ENCODE peak calls at places on chromosomes 5 and 9, in six cellular contexts. One of them, this sample, is unnamed.

GRCh38 chr5:54701179-54701578 is 183.6 kb downstream of the SNX18 start:
- DNase-seq in B cell: no peak
- DNase-seq in tibial artery: peak; percentile 77
- DNase-seq in uterus: peak; percentile 81
- DNase-seq in endothelial cell: no peak
- DNase-seq in bronchial epithelial cell: peak; percentile 98
- DNase-seq in this sample: no peak

GRCh38 chr9:30913331-30913730 is 1471.1 kb upstream of the ACO1 start:
- DNase-seq in B cell: no peak
- DNase-seq in tibial artery: no peak
- DNase-seq in uterus: no peak
- DNase-seq in endothelial cell: no peak
- DNase-seq in bronchial epithelial cell: no peak
- DNase-seq in this sample: no peak

GRCh38 chr5:1101991-1102713 is 9.7 kb downstream of the SLC12A7 start:
- DNase-seq in B cell: no peak
- DNase-seq in tibial artery: no peak
- DNase-seq in uterus: no peak
- DNase-seq in endothelial cell: no peak
- DNase-seq in bronchial epithelial cell: no peak
- DNase-seq in this sample: no peak

GRCh38 chr5:87390075-87390474 is 22.7 kb downstream of the CCNH start:
- DNase-seq in B cell: no peak
- DNase-seq in tibial artery: no peak
- DNase-seq in uterus: no peak
- DNase-seq in endothelial cell: no peak
- DNase-seq in bronchial epithelial cell: no peak
- DNase-seq in this sample: no peak

GRCh38 chr9:135336722-135337490 is 142.7 kb upstream of the PPP1R26 start:
- DNase-seq in B cell: no peak
- DNase-seq in tibial artery: peak; percentile 55
- DNase-seq in uterus: no peak
- DNase-seq in endothelial cell: no peak
- DNase-seq in bronchial epithelial cell: no peak
- DNase-seq in this sample: no peak

GRCh38 chr9:98081477-98082219 is 25.1 kb downstream of the NANS start:
- DNase-seq in B cell: no peak
- DNase-seq in tibial artery: peak; percentile 60
- DNase-seq in uterus: peak; percentile 39
- DNase-seq in endothelial cell: no peak
- DNase-seq in bronchial epithelial cell: peak; percentile 84
- DNase-seq in this sample: no peak

GRCh38 chr9:69785757-69786156 is 25.9 kb upstream of the PTAR1 start:
- DNase-seq in B cell: no peak
- DNase-seq in tibial artery: no peak
- DNase-seq in uterus: no peak
- DNase-seq in endothelial cell: no peak
- DNase-seq in bronchial epithelial cell: peak; percentile 27
- DNase-seq in this sample: no peak

GRCh38 chr5:63141582-63141981 is 563.0 kb downstream of the LRRC70 start:
- DNase-seq in B cell: no peak
- DNase-seq in tibial artery: no peak
- DNase-seq in uterus: no peak
- DNase-seq in endothelial cell: no peak
- DNase-seq in bronchial epithelial cell: no peak
- DNase-seq in this sample: no peak

GRCh38 chr5:55711531-55712022 is 547 bp downstream of the SLC38A9 start:
- DNase-seq in B cell: no peak
- DNase-seq in tibial artery: no peak
- DNase-seq in uterus: no peak
- DNase-seq in endothelial cell: peak; percentile 6
- DNase-seq in bronchial epithelial cell: no peak
- DNase-seq in this sample: no peak

GRCh38 chr9:127086771-127087170 is 35.7 kb downstream of the ANGPTL2 start:
- DNase-seq in B cell: no peak
- DNase-seq in tibial artery: no peak
- DNase-seq in uterus: peak; percentile 5
- DNase-seq in endothelial cell: no peak
- DNase-seq in bronchial epithelial cell: no peak
- DNase-seq in this sample: no peak

GRCh38 chr9:127083133-127083532 is 39.3 kb downstream of the ANGPTL2 start:
- DNase-seq in B cell: no peak
- DNase-seq in tibial artery: no peak
- DNase-seq in uterus: peak; percentile 9
- DNase-seq in endothelial cell: no peak
- DNase-seq in bronchial epithelial cell: no peak
- DNase-seq in this sample: no peak

GRCh38 chr9:127083598-127083997 is 38.8 kb downstream of the ANGPTL2 start:
- DNase-seq in B cell: no peak
- DNase-seq in tibial artery: no peak
- DNase-seq in uterus: peak; percentile 10
- DNase-seq in endothelial cell: no peak
- DNase-seq in bronchial epithelial cell: no peak
- DNase-seq in this sample: no peak

GRCh38 chr9:127085186-127085585 is 37.2 kb downstream of the ANGPTL2 start:
- DNase-seq in B cell: peak; percentile 13
- DNase-seq in tibial artery: no peak
- DNase-seq in uterus: peak; percentile 15
- DNase-seq in endothelial cell: no peak
- DNase-seq in bronchial epithelial cell: no peak
- DNase-seq in this sample: no peak

GRCh38 chr9:127084071-127085039 is 38.1 kb downstream of the ANGPTL2 start:
- DNase-seq in B cell: peak; percentile 20
- DNase-seq in tibial artery: no peak
- DNase-seq in uterus: peak; percentile 11
- DNase-seq in endothelial cell: no peak
- DNase-seq in bronchial epithelial cell: no peak
- DNase-seq in this sample: no peak
- TF ChIP-seq CTCF in B cell: no peak
- TF ChIP-seq CTCF in tibial artery: no peak
- TF ChIP-seq CTCF in uterus: no peak
- TF ChIP-seq CTCF in endothelial cell: no peak
- TF ChIP-seq CTCF in bronchial epithelial cell: no peak
- TF ChIP-seq CTCF in this sample: no peak

DNA sequence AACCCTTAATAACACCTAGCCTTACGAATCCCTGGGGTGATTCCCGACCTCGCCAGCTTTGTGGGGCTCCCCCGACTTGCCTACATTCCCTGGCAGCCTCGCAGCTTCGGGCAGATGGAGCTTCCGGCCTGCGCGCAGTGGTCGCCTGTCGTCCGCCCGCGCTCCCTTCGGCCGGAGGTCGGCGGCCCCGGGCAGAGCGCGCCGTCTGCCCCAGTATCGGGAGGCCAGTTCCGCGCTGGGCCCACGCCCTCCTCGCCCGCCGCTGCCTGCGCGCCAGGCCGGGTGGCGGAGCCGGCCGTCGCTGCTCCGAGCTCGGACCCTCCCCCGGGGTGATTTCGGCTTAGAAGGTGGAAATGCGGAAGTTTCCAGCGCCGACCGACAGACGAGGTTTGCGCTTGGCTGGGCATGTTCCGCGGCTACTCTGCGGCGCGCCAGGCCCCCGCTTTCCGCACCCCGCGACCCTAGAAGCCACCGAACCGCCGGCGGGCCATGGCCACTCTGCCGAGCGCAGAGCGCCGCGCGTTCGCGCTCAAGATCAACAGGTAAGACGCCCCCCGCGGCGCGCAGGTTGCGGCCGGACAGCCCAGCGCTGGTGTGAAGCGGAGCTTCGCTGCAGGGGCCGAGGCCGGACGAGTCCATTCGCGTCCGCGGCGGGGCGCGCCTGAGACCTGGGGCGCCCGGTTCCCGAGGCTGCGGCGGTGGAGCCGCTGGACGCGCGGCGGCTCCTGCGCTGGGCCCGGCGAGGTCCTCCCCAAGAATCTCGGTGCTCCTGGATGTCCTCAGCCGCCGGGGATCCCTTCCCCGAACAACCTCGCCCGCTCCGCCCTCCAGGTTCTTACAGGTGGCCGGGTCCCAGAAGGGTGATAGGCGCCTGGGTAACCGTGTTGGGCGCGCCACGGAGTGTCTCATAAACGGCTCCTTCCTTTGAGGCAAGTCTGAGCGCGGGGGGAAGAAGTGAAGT is at the start of gene DOCK8:
- DNase-seq in B cell: peak; percentile 89
- DNase-seq in tibial artery: peak; percentile 73
- DNase-seq in uterus: no peak
- DNase-seq in endothelial cell: peak; percentile 78
- DNase-seq in bronchial epithelial cell: peak; percentile 29
- DNase-seq in this sample: peak; percentile 82
- TF ChIP-seq CTCF in B cell: peak; percentile 53
- TF ChIP-seq CTCF in tibial artery: no peak
- TF ChIP-seq CTCF in uterus: no peak
- TF ChIP-seq CTCF in endothelial cell: peak; percentile 35
- TF ChIP-seq CTCF in bronchial epithelial cell: peak; percentile 56
- TF ChIP-seq CTCF in this sample: peak; percentile 72

GRCh38 chr5:144068926-144069325 is 101.5 kb downstream of the YIPF5 start:
- DNase-seq in B cell: no peak
- DNase-seq in tibial artery: no peak
- DNase-seq in uterus: no peak
- DNase-seq in endothelial cell: no peak
- DNase-seq in bronchial epithelial cell: no peak
- DNase-seq in this sample: no peak
- TF ChIP-seq CTCF in B cell: no peak
- TF ChIP-seq CTCF in tibial artery: no peak
- TF ChIP-seq CTCF in uterus: no peak
- TF ChIP-seq CTCF in endothelial cell: no peak
- TF ChIP-seq CTCF in bronchial epithelial cell: no peak
- TF ChIP-seq CTCF in this sample: no peak

GRCh38 chr9:37974506-37975173 is 70.7 kb upstream of the SLC25A51 start:
- DNase-seq in B cell: no peak
- DNase-seq in tibial artery: no peak
- DNase-seq in uterus: no peak
- DNase-seq in endothelial cell: no peak
- DNase-seq in bronchial epithelial cell: peak; percentile 84
- DNase-seq in this sample: no peak

GRCh38 chr9:37971691-37972090 is 67.8 kb upstream of the SLC25A51 start:
- DNase-seq in B cell: no peak
- DNase-seq in tibial artery: no peak
- DNase-seq in uterus: no peak
- DNase-seq in endothelial cell: no peak
- DNase-seq in bronchial epithelial cell: peak; percentile 83
- DNase-seq in this sample: no peak

GRCh38 chr9:37970301-37971106 is 66.6 kb upstream of the SLC25A51 start:
- DNase-seq in B cell: no peak
- DNase-seq in tibial artery: no peak
- DNase-seq in uterus: no peak
- DNase-seq in endothelial cell: no peak
- DNase-seq in bronchial epithelial cell: no peak
- DNase-seq in this sample: no peak

GRCh38 chr9:37971107-37971459 is 67.2 kb upstream of the SLC25A51 start:
- DNase-seq in B cell: no peak
- DNase-seq in tibial artery: no peak
- DNase-seq in uterus: no peak
- DNase-seq in endothelial cell: no peak
- DNase-seq in bronchial epithelial cell: no peak
- DNase-seq in this sample: no peak

GRCh38 chr9:37972346-37972745 is 68.4 kb upstream of the SLC25A51 start:
- DNase-seq in B cell: no peak
- DNase-seq in tibial artery: peak; percentile 58
- DNase-seq in uterus: no peak
- DNase-seq in endothelial cell: no peak
- DNase-seq in bronchial epithelial cell: peak; percentile 34
- DNase-seq in this sample: no peak
- TF ChIP-seq CTCF in B cell: no peak
- TF ChIP-seq CTCF in tibial artery: no peak
- TF ChIP-seq CTCF in uterus: no peak
- TF ChIP-seq CTCF in endothelial cell: no peak
- TF ChIP-seq CTCF in bronchial epithelial cell: peak; percentile 7
- TF ChIP-seq CTCF in this sample: no peak

DNA sequence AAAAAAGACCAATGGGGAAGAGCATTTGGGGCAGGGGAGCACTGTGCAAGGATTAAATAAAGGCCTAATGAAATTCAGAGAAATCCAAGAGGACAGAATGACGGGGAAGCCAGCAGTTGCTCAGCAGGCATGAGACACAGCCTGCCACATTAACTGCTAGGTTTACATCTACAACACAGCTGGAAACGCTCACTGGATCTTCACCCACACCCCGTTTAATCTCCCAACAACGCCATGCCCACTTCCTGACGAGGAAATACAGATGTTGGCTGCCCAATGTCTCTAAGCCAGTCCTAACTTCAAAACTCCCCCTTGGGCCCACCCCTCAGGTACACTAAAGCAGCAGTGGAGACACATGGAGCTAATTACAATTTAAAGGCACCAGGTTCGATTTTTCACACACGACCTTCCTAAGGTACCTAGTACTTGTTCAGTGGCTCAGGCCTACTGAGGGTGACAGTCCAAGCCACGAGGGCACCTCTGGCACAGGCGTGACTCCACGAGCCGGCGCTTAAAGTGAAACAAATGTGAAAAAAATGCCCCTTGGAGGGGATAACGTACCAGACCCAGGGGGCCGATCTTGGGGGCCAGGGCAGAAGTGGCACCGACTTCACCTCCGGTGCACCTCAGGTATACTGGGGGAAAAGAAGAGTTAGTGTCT is 906 bp downstream of the RPL12 start:
- DNase-seq in B cell: no peak
- DNase-seq in tibial artery: no peak
- DNase-seq in uterus: peak; percentile 30
- DNase-seq in endothelial cell: peak; percentile 14
- DNase-seq in bronchial epithelial cell: no peak
- DNase-seq in this sample: no peak
- TF ChIP-seq CTCF in B cell: no peak
- TF ChIP-seq CTCF in tibial artery: no peak
- TF ChIP-seq CTCF in uterus: no peak
- TF ChIP-seq CTCF in endothelial cell: no peak
- TF ChIP-seq CTCF in bronchial epithelial cell: no peak
- TF ChIP-seq CTCF in this sample: no peak

GRCh38 chr5:173496883-173497255 is 119.6 kb downstream of the BOD1 start:
- DNase-seq in B cell: no peak
- DNase-seq in tibial artery: no peak
- DNase-seq in uterus: no peak
- DNase-seq in endothelial cell: no peak
- DNase-seq in bronchial epithelial cell: no peak
- DNase-seq in this sample: no peak

GRCh38 chr5:173497685-173498084 is 118.8 kb downstream of the BOD1 start:
- DNase-seq in B cell: no peak
- DNase-seq in tibial artery: no peak
- DNase-seq in uterus: no peak
- DNase-seq in endothelial cell: no peak
- DNase-seq in bronchial epithelial cell: no peak
- DNase-seq in this sample: no peak

GRCh38 chr5:173498871-173499470 is 117.5 kb downstream of the BOD1 start:
- DNase-seq in B cell: no peak
- DNase-seq in tibial artery: no peak
- DNase-seq in uterus: no peak
- DNase-seq in endothelial cell: no peak
- DNase-seq in bronchial epithelial cell: no peak
- DNase-seq in this sample: no peak

GRCh38 chr5:173499471-173500212 is 116.8 kb downstream of the BOD1 start:
- DNase-seq in B cell: no peak
- DNase-seq in tibial artery: peak; percentile 85
- DNase-seq in uterus: no peak
- DNase-seq in endothelial cell: no peak
- DNase-seq in bronchial epithelial cell: no peak
- DNase-seq in this sample: no peak

DNA sequence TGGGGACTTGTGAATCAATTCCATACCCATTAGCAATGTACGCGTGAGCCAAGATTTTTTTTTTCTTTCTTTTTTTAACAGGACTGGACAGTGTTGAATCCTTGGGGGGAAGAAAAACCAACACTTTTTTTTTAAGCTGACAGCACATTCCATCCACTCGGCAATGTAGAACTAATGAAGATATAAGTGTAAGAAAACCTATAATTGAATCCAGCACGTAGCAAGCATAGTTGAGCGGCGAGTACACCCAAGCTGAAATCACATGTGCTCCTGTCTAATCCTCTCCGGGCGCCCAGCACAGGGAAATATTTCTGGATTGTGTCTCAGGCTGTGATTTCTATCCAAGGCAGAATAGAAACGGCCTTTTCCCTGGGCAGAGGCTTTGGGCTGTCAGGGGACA is 118.2 kb downstream of the BOD1 start:
- DNase-seq in B cell: no peak
- DNase-seq in tibial artery: peak; percentile 79
- DNase-seq in uterus: no peak
- DNase-seq in endothelial cell: no peak
- DNase-seq in bronchial epithelial cell: no peak
- DNase-seq in this sample: no peak
- TF ChIP-seq CTCF in B cell: no peak
- TF ChIP-seq CTCF in tibial artery: no peak
- TF ChIP-seq CTCF in uterus: no peak
- TF ChIP-seq CTCF in endothelial cell: no peak
- TF ChIP-seq CTCF in bronchial epithelial cell: no peak
- TF ChIP-seq CTCF in this sample: no peak

This sample was measured in GM10248.